ENCODE peak calls at places on chromosomes 1 and 21, in seven cellular contexts. One of them, this sample, is unnamed.

GRCh38 chr1:15956150-15956549 is 19.8 kb downstream of the ZBTB17 start:
- DNase-seq in SK-N-SH: no peak
- DNase-seq in GM12878: no peak
- DNase-seq in HepG2: no peak
- DNase-seq in HCT116: no peak
- DNase-seq in K562: no peak
- DNase-seq in H1: no peak
- DNase-seq in this sample: no peak

GRCh38 chr1:186804669-186805068 is 24.1 kb upstream of the PLA2G4A start:
- DNase-seq in HepG2: no peak
- DNase-seq in HCT116: no peak
- DNase-seq in H1: no peak
- DNase-seq in SK-N-SH: no peak
- DNase-seq in GM12878: no peak
- DNase-seq in K562: no peak
- DNase-seq in this sample: no peak

GRCh38 chr21:42651515-42652401 is 1.7 kb upstream of the PDE9A start:
- DNase-seq in HCT116: no peak
- DNase-seq in HepG2: no peak
- DNase-seq in K562: no peak
- DNase-seq in SK-N-SH: no peak
- DNase-seq in H1: no peak
- DNase-seq in GM12878: no peak
- DNase-seq in this sample: no peak

GRCh38 chr1:16972210-16972916 is 8.1 kb downstream of the MFAP2 start:
- DNase-seq in K562: no peak
- DNase-seq in HCT116: no peak
- DNase-seq in H1: no peak
- DNase-seq in SK-N-SH: no peak
- DNase-seq in GM12878: no peak
- DNase-seq in HepG2: no peak
- DNase-seq in this sample: no peak

GRCh38 chr1:12167493-12168429 is 970 bp downstream of the TNFRSF1B start:
- DNase-seq in HepG2: no peak
- DNase-seq in H1: no peak
- DNase-seq in K562: peak
- DNase-seq in GM12878: no peak
- DNase-seq in SK-N-SH: no peak
- DNase-seq in HCT116: no peak
- DNase-seq in this sample: no peak

GRCh38 chr1:222702210-222702609 is 10.1 kb downstream of the AIDA start:
- DNase-seq in K562: no peak
- DNase-seq in HCT116: no peak
- DNase-seq in HepG2: no peak
- DNase-seq in H1: no peak
- DNase-seq in SK-N-SH: no peak
- DNase-seq in GM12878: no peak
- DNase-seq in this sample: no peak

GRCh38 chr1:116760996-116761665 is 6.9 kb downstream of the CD2 start:
- DNase-seq in HepG2: no peak
- DNase-seq in K562: no peak
- DNase-seq in H1: no peak
- DNase-seq in SK-N-SH: no peak
- DNase-seq in GM12878: no peak
- DNase-seq in HCT116: no peak
- DNase-seq in this sample: no peak

GRCh38 chr1:18953656-18954259 is 2.7 kb downstream of the IFFO2 start:
- DNase-seq in H1: no peak
- DNase-seq in HepG2: no peak
- DNase-seq in HCT116: no peak
- DNase-seq in SK-N-SH: no peak
- DNase-seq in GM12878: no peak
- DNase-seq in K562: no peak
- DNase-seq in this sample: no peak

GRCh38 chr1:221772107-221772506 is 30.2 kb upstream of the DUSP10 start:
- DNase-seq in GM12878: no peak
- DNase-seq in HCT116: no peak
- DNase-seq in H1: no peak
- DNase-seq in SK-N-SH: no peak
- DNase-seq in K562: no peak
- DNase-seq in HepG2: no peak
- DNase-seq in this sample: no peak

GRCh38 chr1:35855016-35855700 is 27.9 kb upstream of the AGO1 start:
- DNase-seq in GM12878: no peak
- DNase-seq in H1: no peak
- DNase-seq in HCT116: no peak
- DNase-seq in SK-N-SH: peak
- DNase-seq in HepG2: no peak
- DNase-seq in K562: peak
- DNase-seq in this sample: peak

GRCh38 chr1:167304165-167304564 is 83.5 kb downstream of the POU2F1 start:
- DNase-seq in HepG2: no peak
- DNase-seq in SK-N-SH: no peak
- DNase-seq in H1: no peak
- DNase-seq in K562: no peak
- DNase-seq in HCT116: no peak
- DNase-seq in GM12878: no peak
- DNase-seq in this sample: no peak

GRCh38 chr1:12434174-12434573 is 183.8 kb downstream of the DHRS3 start:
- DNase-seq in HCT116: peak
- DNase-seq in SK-N-SH: no peak
- DNase-seq in K562: peak
- DNase-seq in HepG2: no peak
- DNase-seq in H1: no peak
- DNase-seq in GM12878: peak
- DNase-seq in this sample: no peak

GRCh38 chr1:166089804-166090203 is 77.0 kb downstream of the FAM78B start:
- DNase-seq in SK-N-SH: peak
- DNase-seq in H1: no peak
- DNase-seq in GM12878: peak
- DNase-seq in K562: no peak
- DNase-seq in HepG2: no peak
- DNase-seq in HCT116: no peak
- DNase-seq in this sample: no peak

GRCh38 chr1:193533883-193534282 is 347.5 kb upstream of the B3GALT2 start:
- DNase-seq in HCT116: no peak
- DNase-seq in H1: no peak
- DNase-seq in K562: no peak
- DNase-seq in HepG2: no peak
- DNase-seq in SK-N-SH: no peak
- DNase-seq in GM12878: no peak
- DNase-seq in this sample: no peak

GRCh38 chr1:44947774-44948311 is 38.6 kb downstream of the EIF2B3 start:
- DNase-seq in HepG2: peak
- DNase-seq in HCT116: no peak
- DNase-seq in SK-N-SH: no peak
- DNase-seq in H1: no peak
- DNase-seq in GM12878: no peak
- DNase-seq in K562: no peak
- DNase-seq in this sample: no peak

GRCh38 chr1:182159443-182159842 is 97.9 kb upstream of the ZNF648 start:
- DNase-seq in H1: no peak
- DNase-seq in GM12878: no peak
- DNase-seq in HepG2: no peak
- DNase-seq in K562: no peak
- DNase-seq in SK-N-SH: no peak
- DNase-seq in HCT116: no peak
- DNase-seq in this sample: no peak

GRCh38 chr21:39660596-39660995 is 47.9 kb downstream of the B3GALT5 start:
- DNase-seq in HCT116: no peak
- DNase-seq in HepG2: no peak
- DNase-seq in K562: no peak
- DNase-seq in SK-N-SH: no peak
- DNase-seq in GM12878: no peak
- DNase-seq in H1: no peak
- DNase-seq in this sample: peak

GRCh38 chr1:48552420-48552819 is 80.4 kb upstream of the SPATA6 start:
- DNase-seq in SK-N-SH: no peak
- DNase-seq in HepG2: peak
- DNase-seq in H1: no peak
- DNase-seq in HCT116: peak
- DNase-seq in K562: peak
- DNase-seq in GM12878: no peak
- DNase-seq in this sample: no peak

GRCh38 chr1:25520446-25521061 is 22.9 kb upstream of the LDLRAP1 start:
- DNase-seq in H1: no peak
- DNase-seq in HCT116: peak
- DNase-seq in K562: peak
- DNase-seq in SK-N-SH: peak
- DNase-seq in GM12878: peak
- DNase-seq in HepG2: peak
- DNase-seq in this sample: no peak
- TF ChIP-seq JUND in H1: no peak
- TF ChIP-seq JUND in HCT116: no peak
- TF ChIP-seq JUND in K562: peak
- TF ChIP-seq JUND in SK-N-SH: no peak
- TF ChIP-seq JUND in GM12878: no peak
- TF ChIP-seq JUND in HepG2: no peak
- TF ChIP-seq JUND in this sample: no peak

GRCh38 chr1:28581531-28582247 is 10.4 kb upstream of the RAB42 start:
- DNase-seq in H1: peak
- DNase-seq in K562: peak
- DNase-seq in GM12878: peak
- DNase-seq in SK-N-SH: peak
- DNase-seq in HepG2: peak
- DNase-seq in HCT116: peak
- DNase-seq in this sample: peak

GRCh38 chr1:28578696-28579218 is 13.3 kb upstream of the RAB42 start:
- DNase-seq in HCT116: no peak
- DNase-seq in K562: no peak
- DNase-seq in SK-N-SH: no peak
- DNase-seq in H1: no peak
- DNase-seq in GM12878: no peak
- DNase-seq in HepG2: no peak
- DNase-seq in this sample: no peak

GRCh38 chr1:28579374-28579773 is 12.7 kb upstream of the RAB42 start:
- DNase-seq in HCT116: no peak
- DNase-seq in HepG2: no peak
- DNase-seq in SK-N-SH: no peak
- DNase-seq in H1: no peak
- DNase-seq in K562: no peak
- DNase-seq in GM12878: no peak
- DNase-seq in this sample: no peak

GRCh38 chr1:28580706-28581530 is 11.1 kb upstream of the RAB42 start:
- DNase-seq in GM12878: no peak
- DNase-seq in HepG2: peak
- DNase-seq in K562: peak
- DNase-seq in H1: no peak
- DNase-seq in HCT116: no peak
- DNase-seq in SK-N-SH: peak
- DNase-seq in this sample: peak

GRCh38 chr1:28582248-28582615 is 9.8 kb upstream of the RAB42 start:
- DNase-seq in HepG2: no peak
- DNase-seq in H1: no peak
- DNase-seq in K562: no peak
- DNase-seq in GM12878: no peak
- DNase-seq in SK-N-SH: no peak
- DNase-seq in HCT116: no peak
- DNase-seq in this sample: peak
- TF ChIP-seq JUND in HepG2: no peak
- TF ChIP-seq JUND in H1: no peak
- TF ChIP-seq JUND in K562: no peak
- TF ChIP-seq JUND in GM12878: no peak
- TF ChIP-seq JUND in SK-N-SH: no peak
- TF ChIP-seq JUND in HCT116: no peak
- TF ChIP-seq JUND in this sample: no peak

GRCh38 chr1:205032512-205032911 is 10.5 kb upstream of the CNTN2 start:
- DNase-seq in HepG2: no peak
- DNase-seq in HCT116: no peak
- DNase-seq in GM12878: no peak
- DNase-seq in H1: no peak
- DNase-seq in K562: no peak
- DNase-seq in SK-N-SH: no peak
- DNase-seq in this sample: no peak
- TF ChIP-seq JUND in HepG2: no peak
- TF ChIP-seq JUND in HCT116: no peak
- TF ChIP-seq JUND in GM12878: no peak
- TF ChIP-seq JUND in H1: no peak
- TF ChIP-seq JUND in K562: no peak
- TF ChIP-seq JUND in SK-N-SH: no peak
- TF ChIP-seq JUND in this sample: no peak

GRCh38 chr1:64867266-64867665 is 99.1 kb downstream of the JAK1 start:
- DNase-seq in K562: no peak
- DNase-seq in H1: no peak
- DNase-seq in SK-N-SH: no peak
- DNase-seq in HCT116: no peak
- DNase-seq in HepG2: no peak
- DNase-seq in GM12878: no peak
- DNase-seq in this sample: no peak

GRCh38 chr1:64866689-64867088 is 99.7 kb downstream of the JAK1 start:
- DNase-seq in GM12878: no peak
- DNase-seq in HepG2: no peak
- DNase-seq in SK-N-SH: no peak
- DNase-seq in HCT116: no peak
- DNase-seq in H1: no peak
- DNase-seq in K562: no peak
- DNase-seq in this sample: no peak

GRCh38 chr1:64865105-64865757 is 101.1 kb downstream of the JAK1 start:
- DNase-seq in K562: peak
- DNase-seq in SK-N-SH: no peak
- DNase-seq in H1: no peak
- DNase-seq in HepG2: no peak
- DNase-seq in GM12878: no peak
- DNase-seq in HCT116: no peak
- DNase-seq in this sample: no peak

GRCh38 chr1:64861611-64862010 is 104.7 kb downstream of the JAK1 start:
- DNase-seq in H1: peak
- DNase-seq in GM12878: no peak
- DNase-seq in SK-N-SH: no peak
- DNase-seq in HCT116: no peak
- DNase-seq in K562: no peak
- DNase-seq in HepG2: peak
- DNase-seq in this sample: peak

DNA sequence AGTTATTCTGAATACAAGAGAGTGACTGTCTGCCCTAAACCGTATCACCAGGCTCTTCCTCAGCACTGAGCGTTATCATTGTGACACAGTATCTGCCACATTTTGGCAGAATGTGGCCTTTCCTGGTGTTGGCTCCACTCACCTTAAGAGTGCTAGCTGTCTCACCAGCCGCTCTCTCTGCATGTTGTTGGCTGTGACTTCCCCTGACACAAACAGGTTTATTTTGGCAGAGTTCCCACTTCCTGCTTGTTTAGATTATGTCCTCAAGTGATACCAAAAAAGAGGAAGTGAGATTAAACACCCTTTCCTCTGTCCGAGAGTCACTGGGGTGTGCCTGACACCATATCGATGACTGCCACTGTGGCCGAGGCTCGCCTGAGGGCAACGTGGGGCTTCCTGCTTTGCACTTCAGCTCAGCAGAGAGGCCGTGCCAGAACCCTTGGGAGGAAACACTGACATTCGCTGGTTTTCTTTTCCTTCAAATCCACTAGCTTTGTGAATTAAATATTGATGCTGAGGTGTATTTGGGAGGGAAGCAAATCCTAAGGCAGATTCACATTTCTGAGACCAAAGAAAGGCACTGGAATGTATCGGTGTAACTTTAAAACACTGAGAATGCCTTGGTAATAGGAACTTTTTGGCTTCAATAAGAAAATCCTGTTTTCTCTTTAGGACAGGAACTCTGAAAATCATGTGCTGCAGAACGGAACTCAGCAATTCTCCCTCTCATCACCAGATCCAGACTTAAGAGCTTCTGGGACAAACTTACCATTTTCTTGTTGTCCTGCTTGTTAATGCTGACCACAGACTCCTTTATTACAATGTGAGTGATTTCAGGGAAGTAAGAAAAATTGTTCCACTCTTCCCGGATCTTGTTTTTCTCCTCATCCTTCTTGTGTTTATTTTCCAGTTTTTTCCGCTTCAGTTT is 102.1 kb downstream of the JAK1 start:
- DNase-seq in HepG2: no peak
- DNase-seq in K562: peak
- DNase-seq in H1: no peak
- DNase-seq in SK-N-SH: no peak
- DNase-seq in GM12878: peak
- DNase-seq in HCT116: peak
- DNase-seq in this sample: no peak
- TF ChIP-seq JUND in HepG2: no peak
- TF ChIP-seq JUND in K562: peak
- TF ChIP-seq JUND in H1: no peak
- TF ChIP-seq JUND in SK-N-SH: no peak
- TF ChIP-seq JUND in GM12878: no peak
- TF ChIP-seq JUND in HCT116: no peak
- TF ChIP-seq JUND in this sample: no peak

This sample was measured in T47D.